ENCODE peak calls at places on chromosomes 7 and 10, in five cellular contexts. G is SJSA1, D is cardiac fibroblast, R is psoas muscle, N is astrocyte of the spinal cord. A is an unnamed sample.

GRCh38 chr7:137324796-137325700 is 18.5 kb downstream of the PTN start:
- DNase-seq in D (no peak), N (no peak), G (no peak), R (no peak), A (no peak)

GRCh38 chr7:3277604-3278572 is 23.2 kb upstream of the SDK1 start:
- DNase-seq in G (no peak), R (no peak), N (no peak), D (no peak), A (no peak)

GRCh38 chr7:134885967-134886352 is 100.3 kb upstream of the AGBL3 start:
- DNase-seq in G (peak; percentile 68), N (peak; percentile 87), D (peak; percentile 91), R (no peak), A (no peak)

GRCh38 chr7:2116086-2116810 is 116.5 kb downstream of the MAD1L1 start:
- DNase-seq in N (peak; percentile 70), D (peak; percentile 38), G (no peak), R (peak; percentile 84), A (no peak)

GRCh38 chr7:7884855-7885254 is 83.7 kb upstream of the GLCCI1 start:
- DNase-seq in D (peak; percentile 67), N (peak; percentile 74), R (no peak), G (no peak), A (no peak)

GRCh38 chr7:130939285-130940095 is 205.5 kb upstream of the KLF14 start:
- DNase-seq in D (peak; percentile 53), G (peak; percentile 28), N (peak; percentile 30), R (no peak), A (no peak)

GRCh38 chr10:129853236-129853946 is 110.7 kb downstream of the EBF3 start:
- DNase-seq in R (no peak), N (no peak), D (peak; percentile 45), G (no peak), A (no peak)

GRCh38 chr7:150372271-150373048 is 3.8 kb downstream of the REPIN1 start:
- DNase-seq in G (no peak), N (no peak), R (no peak), D (no peak), A (no peak)

GRCh38 chr10:102384606-102385429 is 10.7 kb upstream of the NFKB2 start:
- DNase-seq in R (no peak), D (peak; percentile 49), G (no peak), N (no peak), A (no peak)

GRCh38 chr7:107660381-107661080 is at the start of gene SLC26A4:
- DNase-seq in D (no peak), G (no peak), N (no peak), R (no peak), A (peak; percentile 32)

GRCh38 chr10:57599440-57599839 is 668.3 kb downstream of the IPMK start:
- DNase-seq in D (no peak), R (no peak), G (no peak), N (no peak), A (no peak)

GRCh38 chr7:45973725-45974532 is 52.9 kb upstream of the IGFBP3 start:
- DNase-seq in N (peak; percentile 32), R (no peak), G (peak; percentile 80), D (no peak), A (peak; percentile 88)

GRCh38 chr10:72329290-72330058 is 25.2 kb downstream of the DNAJB12 start:
- DNase-seq in N (no peak), G (no peak), D (no peak), R (no peak), A (no peak)

GRCh38 chr10:72330059-72330426 is 24.7 kb downstream of the DNAJB12 start:
- DNase-seq in N (no peak), G (no peak), R (no peak), D (no peak), A (no peak)

GRCh38 chr10:72333111-72334012 is 21.4 kb downstream of the DNAJB12 start:
- DNase-seq in N (no peak), R (no peak), G (no peak), D (no peak), A (no peak)

GRCh38 chr10:72332423-72333110 is 22.2 kb downstream of the DNAJB12 start:
- DNase-seq in R (no peak), G (no peak), D (no peak), N (no peak), A (no peak)

GRCh38 chr10:72331575-72332422 is 22.9 kb downstream of the DNAJB12 start:
- DNase-seq in D (peak; percentile 56), G (peak; percentile 62), N (peak; percentile 95), R (peak; percentile 91), A (peak; percentile 95)
- H3K4me3 ChIP-seq in D (no peak overlapping the region), G (no peak overlapping the region), N (no peak overlapping the region), R (peak overlapping the region; percentile 9), A (no peak overlapping the region)

DNA sequence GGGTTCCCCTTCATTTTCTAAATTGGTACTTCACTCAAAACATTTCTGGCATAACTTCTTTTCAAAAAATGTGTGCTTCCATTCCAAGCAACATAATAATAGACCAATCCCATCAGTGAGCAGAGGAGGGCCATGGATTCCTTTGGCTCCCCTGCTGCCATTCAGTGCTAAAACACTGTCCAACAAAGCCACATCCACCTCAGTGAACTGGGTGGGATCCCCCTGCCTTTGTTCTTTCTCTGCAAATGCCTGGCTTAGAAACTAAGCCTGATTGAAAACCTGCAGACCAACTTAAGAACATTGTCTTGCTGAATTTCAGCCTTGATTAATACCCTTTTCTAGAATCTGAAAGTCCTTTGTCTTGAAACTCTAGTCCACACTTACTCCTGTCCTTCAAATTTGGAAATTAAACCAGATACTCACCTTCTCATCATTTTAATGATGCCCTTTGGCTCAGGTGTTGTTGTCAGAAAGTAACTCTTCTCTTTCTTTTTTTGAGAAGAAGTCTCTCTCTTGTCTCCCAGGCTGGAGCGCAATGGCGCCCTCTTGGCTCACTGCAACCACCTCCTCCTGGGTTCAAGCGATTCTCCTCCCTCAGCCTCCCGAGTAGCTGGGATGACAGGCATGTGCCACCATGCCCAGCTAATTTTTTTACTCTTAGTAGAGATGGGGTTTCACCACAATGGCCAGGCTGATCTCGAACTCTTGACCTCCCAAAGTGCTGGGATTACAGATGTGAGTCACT is 132.3 kb downstream of the PLXNA4 start:
- DNase-seq in G (no peak), R (no peak), D (no peak), N (no peak), A (no peak)
- H3K4me3 ChIP-seq in G (no peak overlapping the region), R (no peak overlapping the region), D (no peak overlapping the region), N (no peak overlapping the region), A (no peak overlapping the region)

DNA sequence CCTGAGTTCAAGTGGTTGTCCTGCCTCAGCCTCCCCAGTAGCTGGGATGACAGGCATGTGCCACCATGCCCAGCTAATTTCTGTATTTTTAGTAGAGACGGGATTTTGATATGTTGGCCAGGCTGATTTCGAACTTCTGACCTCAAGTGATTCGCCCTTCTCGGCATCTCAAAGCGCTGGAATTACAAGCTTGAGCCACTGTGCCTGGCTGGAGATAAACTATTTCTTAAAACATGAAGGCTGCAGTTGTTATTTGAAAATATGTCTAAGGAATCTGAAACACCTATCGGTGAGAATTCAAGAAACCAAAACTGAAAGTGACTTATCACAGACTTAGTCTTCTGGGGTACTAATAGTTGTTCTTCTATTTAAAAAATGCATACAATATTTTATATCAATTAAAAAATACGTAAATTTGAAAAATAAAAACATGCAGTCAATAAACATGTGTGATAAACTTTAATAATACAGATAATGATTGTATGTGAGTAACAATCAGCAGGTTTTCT is 176.9 kb upstream of the PRSS58 start:
- DNase-seq in R (no peak), D (no peak), N (no peak), G (no peak), A (no peak)
- H3K4me3 ChIP-seq in R (no peak overlapping the region), D (no peak overlapping the region), N (no peak overlapping the region), G (no peak overlapping the region), A (no peak overlapping the region)

DNA sequence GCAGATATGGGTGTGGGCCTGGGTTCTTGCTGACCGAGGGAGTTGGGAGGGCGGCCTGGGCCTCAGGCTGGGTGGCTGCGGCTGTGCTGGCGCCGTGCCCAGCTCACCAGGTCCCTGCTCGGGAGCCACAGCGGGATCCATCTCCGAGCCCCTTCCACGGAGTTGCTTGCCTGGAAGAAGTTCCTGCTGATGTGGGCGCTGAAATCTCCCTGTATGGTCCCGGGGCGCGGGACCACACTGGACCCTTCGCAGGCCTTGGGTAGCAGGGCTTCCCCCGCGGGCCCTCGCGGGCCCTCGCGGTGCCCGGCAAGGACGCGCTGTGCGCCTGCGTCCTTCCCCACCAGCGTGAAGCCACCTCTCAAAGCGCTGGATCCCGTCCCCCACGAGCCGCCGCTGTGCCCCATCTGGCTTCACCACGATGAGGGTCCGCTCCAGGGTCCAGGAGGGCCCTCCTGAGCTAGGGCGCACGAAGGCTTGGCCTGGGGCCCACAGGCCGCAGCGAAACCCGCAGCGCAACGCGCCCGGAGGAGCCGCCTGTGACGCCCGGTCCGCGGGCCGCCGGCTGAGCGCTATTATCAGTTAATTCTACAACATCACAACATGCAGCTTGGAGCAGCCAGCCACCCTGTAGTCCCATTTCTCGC is 31.5 kb downstream of the RAB19 start:
- DNase-seq in N (no peak), G (no peak), R (no peak), D (no peak), A (no peak)
- H3K4me3 ChIP-seq in N (no peak overlapping the region), G (no peak overlapping the region), R (peak overlapping the region; percentile 12), D (no peak overlapping the region), A (no peak overlapping the region)

GRCh38 chr7:149856-150636 is 42.3 kb upstream of the FAM20C start:
- DNase-seq in R (peak; percentile 79), G (no peak), D (no peak), N (no peak), A (no peak)
- H3K4me3 ChIP-seq in R (peak overlapping the region; percentile 69), G (peak overlapping the region; percentile 40), D (peak overlapping the region; percentile 68), N (peak overlapping the region; percentile 72), A (peak overlapping the region; percentile 56)

DNA sequence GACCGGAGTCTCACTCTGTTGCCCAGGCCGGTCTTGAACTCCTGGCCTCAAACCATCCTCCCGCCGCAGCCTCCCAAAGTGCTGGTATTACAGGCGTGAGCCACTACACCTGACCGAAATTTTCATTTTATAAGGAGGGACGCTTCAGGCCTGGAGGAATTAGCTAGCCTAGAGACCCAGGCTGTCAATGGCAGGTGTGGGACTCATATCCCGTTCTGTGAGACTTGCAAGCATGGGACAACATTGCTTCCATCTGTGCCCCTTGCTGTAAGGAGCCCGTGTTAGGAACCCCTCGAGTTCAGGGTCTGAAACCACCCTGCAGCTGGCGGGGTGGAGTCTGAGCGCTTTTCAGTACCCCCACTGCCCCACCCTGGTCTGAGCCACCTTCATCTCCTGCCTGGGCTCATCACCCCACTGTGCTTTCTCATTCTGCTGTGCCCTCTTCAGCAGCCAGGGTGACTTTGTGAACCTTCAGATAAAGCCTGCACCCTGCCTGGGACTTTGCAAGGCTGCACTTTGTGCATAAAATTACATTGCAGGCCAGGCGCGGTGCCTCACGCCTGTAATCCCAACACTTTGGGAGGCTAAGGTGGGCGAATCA is 1.3 kb upstream of the DAGLB start:
- DNase-seq in D (no peak), N (no peak), G (no peak), R (no peak), A (no peak)
- H3K4me3 ChIP-seq in D (no peak overlapping the region), N (no peak overlapping the region), G (no peak overlapping the region), R (no peak overlapping the region), A (no peak overlapping the region)